ENCODE peak calls at places on chromosome 3, in six cellular contexts. A is OCI-LY7, M is DND-41, L is H9, U is A549, V is endothelial cell of umbilical vein. J is an unnamed sample.

GRCh38 chr3:125300416-125300815 is 74.7 kb downstream of the ZNF148 start:
- DNase-seq in A (no peak), M (no peak), L (no peak), U (no peak), V (no peak), J (peak)

GRCh38 chr3:45948409-45948808 is 5.1 kb downstream of the CXCR6 start:
- DNase-seq in A (no peak), M (no peak), L (no peak), U (no peak), V (no peak), J (peak)

GRCh38 chr3:7146529-7146928 is 285.6 kb downstream of the GRM7 start:
- DNase-seq in A (no peak), M (no peak), L (no peak), U (no peak), V (no peak), J (no peak)

GRCh38 chr3:11238880-11239279 is 33.3 kb upstream of the ATG7 start:
- DNase-seq in A (no peak), M (no peak), L (no peak), U (no peak), V (peak), J (peak)

GRCh38 chr3:16608816-16609215 is 3.6 kb upstream of the DAZL start:
- DNase-seq in A (no peak), M (no peak), L (no peak), U (no peak), V (no peak), J (no peak)

GRCh38 chr3:5358911-5359310 is 171.4 kb downstream of the EDEM1 start:
- DNase-seq in A (no peak), M (no peak), L (no peak), U (no peak), V (no peak), J (no peak)

GRCh38 chr3:153245661-153246060 is 83.6 kb downstream of the RAP2B start:
- DNase-seq in A (no peak), M (no peak), L (no peak), U (no peak), V (no peak), J (peak)

GRCh38 chr3:196214783-196215441 is 1.4 kb upstream of the SLC51A start:
- DNase-seq in A (no peak), M (no peak), L (no peak), U (no peak), V (no peak), J (no peak)

GRCh38 chr3:48826451-48826850 is 21.2 kb downstream of the PRKAR2A start:
- DNase-seq in A (no peak), M (no peak), L (no peak), U (no peak), V (no peak), J (peak)

GRCh38 chr3:111998661-111999641 is at the start of gene TAGLN3:
- DNase-seq in A (peak), M (no peak), L (peak), U (no peak), V (peak), J (peak)

GRCh38 chr3:29758108-29759020 is 477.5 kb downstream of the RBMS3 start:
- DNase-seq in A (no peak), M (no peak), L (no peak), U (no peak), V (peak), J (peak)

GRCh38 chr3:168213920-168214319 is 118.2 kb upstream of the GOLIM4 start:
- DNase-seq in A (peak), M (no peak), L (no peak), U (no peak), V (no peak), J (no peak)

GRCh38 chr3:123732447-123732846 is 147.6 kb upstream of the HACD2 start:
- DNase-seq in A (no peak), M (no peak), L (no peak), U (peak), V (no peak), J (peak)

GRCh38 chr3:53109822-53110771 is 20.1 kb downstream of the RFT1 start:
- DNase-seq in A (peak), M (peak), L (peak), U (peak), V (peak), J (no peak)

GRCh38 chr3:152626226-152626625 is 208.7 kb upstream of the P2RY1 start:
- DNase-seq in A (no peak), M (no peak), L (no peak), U (no peak), V (no peak), J (no peak)

GRCh38 chr3:186825294-186825821 is 17.2 kb upstream of the ADIPOQ start:
- DNase-seq in A (peak), M (no peak), L (peak), U (no peak), V (no peak), J (peak)

GRCh38 chr3:134974621-134975020 is 179.6 kb downstream of the EPHB1 start:
- DNase-seq in A (no peak), M (no peak), L (no peak), U (no peak), V (no peak), J (no peak)

GRCh38 chr3:168973206-168973605 is 690.3 kb downstream of the MECOM start:
- DNase-seq in A (no peak), M (no peak), L (no peak), U (no peak), V (no peak), J (no peak)

GRCh38 chr3:180421221-180421620 is 180.7 kb upstream of the TTC14 start:
- DNase-seq in A (no peak), M (no peak), L (no peak), U (no peak), V (no peak), J (no peak)

GRCh38 chr3:78154521-78155186 is 1114.8 kb downstream of the ROBO2 start:
- DNase-seq in A (no peak), M (no peak), L (no peak), U (no peak), V (no peak), J (no peak)

GRCh38 chr3:116470589-116470988 is 25.3 kb upstream of the LSAMP start:
- DNase-seq in A (no peak), M (no peak), L (no peak), U (no peak), V (no peak), J (no peak)

GRCh38 chr3:173793963-173794362 is 396.4 kb downstream of the NLGN1 start:
- DNase-seq in A (no peak), M (no peak), L (no peak), U (no peak), V (no peak), J (no peak)

GRCh38 chr3:129827765-129828164 is 65.7 kb downstream of the TMCC1 start:
- DNase-seq in A (peak), M (peak), L (no peak), U (no peak), V (no peak), J (no peak)

GRCh38 chr3:70040386-70040785 is 40.9 kb downstream of the SAMMSON start:
- DNase-seq in A (no peak), M (no peak), L (no peak), U (no peak), V (no peak), J (no peak)

GRCh38 chr3:195885036-195885871 is 23.1 kb downstream of the TNK2 start:
- DNase-seq in A (no peak), M (no peak), L (no peak), U (no peak), V (no peak), J (no peak)

GRCh38 chr3:105504440-105504951 is 137.8 kb downstream of the ALCAM start:
- DNase-seq in A (no peak), M (no peak), L (peak), U (no peak), V (no peak), J (no peak)

GRCh38 chr3:16513141-16514020 is at the start of gene RFTN1:
- DNase-seq in A (peak), M (peak), L (peak), U (no peak), V (peak), J (peak)

GRCh38 chr3:10371167-10371566 is 50.3 kb upstream of the SEC13 start:
- DNase-seq in A (no peak), M (no peak), L (no peak), U (no peak), V (no peak), J (peak)

GRCh38 chr3:149609595-149609994 is 48.2 kb downstream of the WWTR1 start:
- DNase-seq in A (no peak), M (no peak), L (no peak), U (no peak), V (peak), J (no peak)

GRCh38 chr3:149605902-149606301 is 51.9 kb downstream of the WWTR1 start:
- DNase-seq in A (no peak), M (no peak), L (no peak), U (no peak), V (peak), J (peak)

GRCh38 chr3:149611149-149611548 is 46.7 kb downstream of the WWTR1 start:
- DNase-seq in A (no peak), M (no peak), L (no peak), U (no peak), V (peak), J (no peak)

GRCh38 chr3:149610351-149611105 is 47.3 kb downstream of the WWTR1 start:
- DNase-seq in A (no peak), M (no peak), L (no peak), U (no peak), V (peak), J (no peak)

GRCh38 chr3:149608987-149609386 is 48.8 kb downstream of the WWTR1 start:
- DNase-seq in A (no peak), M (no peak), L (no peak), U (no peak), V (no peak), J (no peak)
- TF ChIP-seq CTCF in A (no peak), M (no peak), L (no peak), U (no peak), V (no peak), J (no peak)

GRCh38 chr3:27963519-27963918 is 241.4 kb upstream of the EOMES start:
- DNase-seq in A (no peak), M (no peak), L (no peak), U (no peak), V (no peak), J (no peak)

GRCh38 chr3:27960133-27960532 is 238.0 kb upstream of the EOMES start:
- DNase-seq in A (no peak), M (no peak), L (no peak), U (no peak), V (no peak), J (peak)
- H3K4me2 ChIP-seq in A (no peak), M (no peak), L (no peak), U (no peak), V (no peak), J (peak)

GRCh38 chr3:109254760-109255159 is 61.6 kb downstream of the DPPA2 start:
- DNase-seq in A (no peak), M (no peak), L (no peak), U (no peak), V (no peak), J (no peak)

DNA sequence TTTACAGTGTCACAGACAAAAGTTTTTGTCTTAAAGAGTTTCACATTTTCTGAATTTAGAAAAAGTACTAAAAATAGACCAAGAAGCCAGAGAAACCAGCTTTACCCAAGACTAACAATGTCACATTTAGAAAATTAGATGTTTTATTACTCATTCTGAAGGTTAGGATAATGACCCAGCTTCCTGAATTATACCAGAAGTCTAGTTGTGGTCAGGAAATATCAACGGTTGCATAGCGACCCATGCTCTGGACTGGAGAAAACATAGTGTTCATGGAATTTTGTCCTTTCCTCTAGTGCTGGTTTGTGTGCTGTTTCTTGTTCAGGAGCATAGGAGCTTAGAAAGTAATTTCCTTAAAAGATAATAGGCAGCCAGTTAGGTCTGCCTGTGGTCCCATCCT is 59.0 kb downstream of the DPPA2 start:
- DNase-seq in A (no peak), M (no peak), L (no peak), U (no peak), V (peak), J (peak)
- TF ChIP-seq CTCF in A (no peak), M (no peak), L (no peak), U (no peak), V (no peak), J (no peak)

DNA sequence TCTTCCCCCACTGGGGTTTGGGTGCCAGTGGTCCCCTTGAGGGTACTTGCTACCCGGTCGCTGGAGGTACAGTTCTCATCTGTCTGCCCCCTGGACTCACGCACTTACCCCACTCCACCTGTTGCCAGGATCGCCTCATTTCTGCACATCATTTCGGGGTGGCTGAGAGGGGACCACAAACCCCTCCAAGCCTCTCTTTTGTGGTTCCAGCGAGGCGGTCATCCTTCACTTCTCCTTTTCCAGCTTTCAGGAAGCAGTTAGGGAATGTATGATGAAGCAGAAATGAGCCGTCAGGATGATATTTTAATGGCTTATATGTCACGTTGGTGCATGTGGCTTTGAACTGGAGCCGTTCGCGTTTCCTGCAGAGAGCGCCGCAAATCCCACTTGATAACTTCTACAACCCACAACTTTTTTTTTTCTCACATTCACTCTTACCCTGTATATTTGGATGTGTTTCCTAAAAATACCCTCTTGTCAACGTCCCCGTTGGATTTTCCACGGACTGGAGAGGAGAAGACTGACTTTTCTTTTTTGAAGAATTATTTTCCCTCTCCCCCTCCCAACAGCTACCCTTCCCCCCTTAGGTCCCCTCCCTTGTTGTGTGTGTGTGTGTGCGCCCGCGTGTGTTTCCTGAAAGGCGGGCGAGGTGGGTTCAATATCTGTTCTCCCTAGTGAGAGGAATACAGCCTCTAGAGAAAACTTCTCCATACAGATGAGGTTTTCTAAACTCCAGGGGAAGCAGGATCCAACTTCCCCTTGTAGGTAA is at the start of gene ZIC4:
- DNase-seq in A (no peak), M (no peak), L (no peak), U (no peak), V (no peak), J (no peak)
- H3K4me2 ChIP-seq in A (no peak), M (no peak), L (peak), U (peak), V (no peak), J (peak)

GRCh38 chr3:58281069-58281468 is 25.0 kb upstream of the RPP14 start:
- DNase-seq in A (no peak), M (no peak), L (no peak), U (no peak), V (no peak), J (no peak)
- TF ChIP-seq CTCF in A (no peak), M (no peak), L (no peak), U (no peak), V (no peak), J (no peak)

GRCh38 chr3:157045238-157045860 is 114.6 kb downstream of the CCNL1 start:
- DNase-seq in A (no peak), M (no peak), L (peak), U (no peak), V (no peak), J (no peak)
- H3K4me2 ChIP-seq in A (no peak), M (no peak), L (peak), U (no peak), V (no peak), J (no peak)

DNA sequence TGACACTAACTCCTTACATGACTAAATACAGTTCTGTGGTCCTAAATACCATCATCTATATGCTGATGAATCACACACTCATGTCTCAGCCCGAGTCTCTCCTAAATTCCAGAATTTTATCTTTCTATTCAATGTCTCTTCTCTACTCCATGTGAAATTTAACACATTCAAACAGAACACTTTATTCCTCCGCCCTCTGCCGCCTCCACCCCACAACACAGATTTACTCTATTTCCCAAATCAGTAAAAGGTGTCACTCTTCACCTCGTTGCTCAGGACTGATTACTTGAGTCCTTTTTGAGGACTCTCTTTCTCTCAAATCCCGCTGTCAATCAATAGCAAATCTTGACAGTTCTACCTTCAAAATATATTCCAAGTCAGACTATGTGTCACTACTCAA is 230.4 kb downstream of the FGF12 start:
- DNase-seq in A (no peak), M (no peak), L (no peak), U (no peak), V (no peak), J (no peak)
- TF ChIP-seq CTCF in A (no peak), M (no peak), L (no peak), U (no peak), V (no peak), J (no peak)

DNA sequence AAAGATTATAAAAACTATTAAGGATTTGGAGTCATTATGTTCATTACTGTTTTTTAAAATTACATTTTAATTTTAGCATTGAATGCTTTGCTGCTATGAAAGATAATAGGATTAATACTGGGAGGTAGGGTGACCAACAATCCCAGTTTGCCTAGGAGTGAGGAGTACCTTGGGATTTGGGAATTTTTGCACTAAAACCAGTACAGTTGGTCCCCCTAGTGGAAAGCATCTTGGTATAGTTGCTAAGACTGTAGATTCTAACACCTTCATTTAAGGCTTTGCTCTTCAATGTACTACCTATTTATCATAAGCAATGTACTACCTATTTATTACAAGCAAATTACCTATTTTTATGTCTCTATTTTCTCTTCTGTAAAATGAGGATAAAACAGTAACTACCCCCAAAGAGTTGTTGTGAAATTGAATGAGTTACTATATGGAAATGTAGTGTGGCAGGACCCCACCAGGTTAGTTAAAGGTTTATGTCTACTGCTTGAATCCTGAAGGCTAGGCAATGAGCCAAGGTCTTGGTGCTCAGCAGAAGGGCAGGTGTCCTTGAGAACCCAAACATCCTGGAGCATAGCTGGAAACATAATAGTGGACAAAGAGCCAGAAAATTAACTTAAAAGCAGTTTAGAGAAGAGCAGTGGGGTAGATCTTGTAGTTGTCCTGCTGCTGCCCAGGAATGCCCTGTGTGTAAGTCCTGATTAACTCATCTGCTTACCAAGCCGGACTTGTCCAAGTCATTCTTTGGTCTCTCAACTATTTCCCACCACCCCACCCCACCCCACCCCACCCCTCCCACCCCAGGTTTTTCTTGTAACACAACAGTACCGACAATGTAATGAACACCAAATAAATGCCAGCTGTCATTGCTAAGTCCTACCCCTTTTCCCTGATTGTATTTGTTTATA is 49.2 kb upstream of the NMD3 start:
- DNase-seq in A (no peak), M (no peak), L (no peak), U (no peak), V (peak), J (no peak)
- H3K4me2 ChIP-seq in A (no peak), M (no peak), L (no peak), U (no peak), V (peak), J (no peak)

J was measured in astrocyte.